ENCODE peak calls at places on chromosomes 1 and 21, in four cellular contexts. One of them, this sample, is unnamed.

GRCh38 chr1:8821084-8821483 is 3.6 kb upstream of the RERE start:
- DNase-seq in H1: no peak
- DNase-seq in mesenchymal stem cell: no peak
- DNase-seq in trophoblast cell: no peak
- DNase-seq in this sample: no peak

GRCh38 chr1:246427611-246428010 is 79.5 kb downstream of the SMYD3 start:
- DNase-seq in H1: no peak
- DNase-seq in mesenchymal stem cell: no peak
- DNase-seq in trophoblast cell: peak
- DNase-seq in this sample: no peak

GRCh38 chr1:165383067-165383466 is 26.6 kb upstream of the LMX1A start:
- DNase-seq in mesenchymal stem cell: no peak
- DNase-seq in H1: no peak
- DNase-seq in trophoblast cell: no peak
- DNase-seq in this sample: no peak

GRCh38 chr1:38179423-38179822 is 132.8 kb upstream of the POU3F1 start:
- DNase-seq in mesenchymal stem cell: no peak
- DNase-seq in H1: no peak
- DNase-seq in trophoblast cell: no peak
- DNase-seq in this sample: no peak

GRCh38 chr1:226942392-226942791 is 2.3 kb downstream of the COQ8A start:
- DNase-seq in mesenchymal stem cell: no peak
- DNase-seq in H1: no peak
- DNase-seq in trophoblast cell: no peak
- DNase-seq in this sample: no peak

GRCh38 chr1:226973371-226973897 is 33.3 kb downstream of the COQ8A start:
- DNase-seq in mesenchymal stem cell: no peak
- DNase-seq in H1: no peak
- DNase-seq in trophoblast cell: no peak
- DNase-seq in this sample: no peak

GRCh38 chr1:168506204-168506819 is 37.5 kb downstream of the XCL2 start:
- DNase-seq in mesenchymal stem cell: no peak
- DNase-seq in H1: no peak
- DNase-seq in trophoblast cell: no peak
- DNase-seq in this sample: no peak

GRCh38 chr21:43270800-43271261 is 102.0 kb downstream of the CRYAA start:
- DNase-seq in trophoblast cell: no peak
- DNase-seq in H1: no peak
- DNase-seq in mesenchymal stem cell: no peak
- DNase-seq in this sample: no peak

GRCh38 chr21:38440746-38441145 is 57.5 kb downstream of the ERG start:
- DNase-seq in trophoblast cell: peak
- DNase-seq in mesenchymal stem cell: peak
- DNase-seq in H1: no peak
- DNase-seq in this sample: peak

GRCh38 chr1:227357229-227358078 is 39.2 kb upstream of the CDC42BPA start:
- DNase-seq in H1: peak
- DNase-seq in mesenchymal stem cell: peak
- DNase-seq in trophoblast cell: peak
- DNase-seq in this sample: no peak

GRCh38 chr1:57623791-57624538 is 200.1 kb upstream of the DAB1 start:
- DNase-seq in trophoblast cell: no peak
- DNase-seq in H1: no peak
- DNase-seq in mesenchymal stem cell: peak
- DNase-seq in this sample: no peak

GRCh38 chr1:179728266-179728665 is 14.8 kb upstream of the FAM163A start:
- DNase-seq in trophoblast cell: no peak
- DNase-seq in mesenchymal stem cell: no peak
- DNase-seq in H1: no peak
- DNase-seq in this sample: no peak

GRCh38 chr1:198601936-198602889 is 36.6 kb upstream of the PTPRC start:
- DNase-seq in trophoblast cell: no peak
- DNase-seq in mesenchymal stem cell: no peak
- DNase-seq in H1: no peak
- DNase-seq in this sample: no peak

GRCh38 chr1:245614986-245615385 is 460.2 kb downstream of the KIF26B start:
- DNase-seq in mesenchymal stem cell: no peak
- DNase-seq in trophoblast cell: no peak
- DNase-seq in H1: no peak
- DNase-seq in this sample: no peak

GRCh38 chr21:43209575-43210453 is 41.0 kb downstream of the CRYAA start:
- DNase-seq in H1: no peak
- DNase-seq in mesenchymal stem cell: peak
- DNase-seq in trophoblast cell: no peak
- DNase-seq in this sample: no peak

GRCh38 chr1:203072002-203072607 is 13.7 kb downstream of the MYOG start:
- DNase-seq in trophoblast cell: no peak
- DNase-seq in mesenchymal stem cell: no peak
- DNase-seq in H1: no peak
- DNase-seq in this sample: no peak

GRCh38 chr21:34609244-34609950 is 5.5 kb downstream of the RCAN1 start:
- DNase-seq in trophoblast cell: no peak
- DNase-seq in mesenchymal stem cell: no peak
- DNase-seq in H1: no peak
- DNase-seq in this sample: no peak

GRCh38 chr1:30449003-30449402 is 274.4 kb downstream of the MATN1 start:
- DNase-seq in mesenchymal stem cell: no peak
- DNase-seq in H1: no peak
- DNase-seq in trophoblast cell: no peak
- DNase-seq in this sample: no peak

GRCh38 chr1:63317814-63318156 is 4.6 kb upstream of the FOXD3 start:
- DNase-seq in trophoblast cell: no peak
- DNase-seq in H1: no peak
- DNase-seq in mesenchymal stem cell: no peak
- DNase-seq in this sample: no peak

GRCh38 chr1:64133036-64133435 is 70.4 kb upstream of the UBE2U start:
- DNase-seq in trophoblast cell: peak
- DNase-seq in H1: no peak
- DNase-seq in mesenchymal stem cell: peak
- DNase-seq in this sample: no peak

GRCh38 chr1:91529856-91530255 is 29.2 kb downstream of the CDC7 start:
- DNase-seq in H1: no peak
- DNase-seq in mesenchymal stem cell: peak
- DNase-seq in trophoblast cell: no peak
- DNase-seq in this sample: no peak

GRCh38 chr1:32848354-32849063 is 22.2 kb downstream of the FNDC5 start:
- DNase-seq in trophoblast cell: no peak
- DNase-seq in mesenchymal stem cell: no peak
- DNase-seq in H1: no peak
- DNase-seq in this sample: no peak

GRCh38 chr1:117861694-117862093 is 67.7 kb downstream of the GDAP2 start:
- DNase-seq in H1: no peak
- DNase-seq in trophoblast cell: no peak
- DNase-seq in mesenchymal stem cell: no peak
- DNase-seq in this sample: no peak

GRCh38 chr1:180522204-180522497 is 19.8 kb upstream of the ACBD6 start:
- DNase-seq in trophoblast cell: peak
- DNase-seq in mesenchymal stem cell: no peak
- DNase-seq in H1: peak
- DNase-seq in this sample: no peak

GRCh38 chr1:31381394-31382287 is 8.8 kb upstream of the FABP3 start:
- DNase-seq in H1: no peak
- DNase-seq in mesenchymal stem cell: no peak
- DNase-seq in trophoblast cell: peak
- DNase-seq in this sample: no peak

GRCh38 chr1:11653101-11653601 is 1.1 kb downstream of the FBXO2 start:
- DNase-seq in mesenchymal stem cell: no peak
- DNase-seq in trophoblast cell: no peak
- DNase-seq in H1: no peak
- DNase-seq in this sample: no peak

GRCh38 chr1:174812656-174813055 is 187.1 kb upstream of the CACYBP start:
- DNase-seq in trophoblast cell: no peak
- DNase-seq in H1: no peak
- DNase-seq in mesenchymal stem cell: peak
- DNase-seq in this sample: peak

GRCh38 chr1:6128276-6129081 is 51.6 kb downstream of the CHD5 start:
- DNase-seq in H1: no peak
- DNase-seq in mesenchymal stem cell: no peak
- DNase-seq in trophoblast cell: no peak
- DNase-seq in this sample: no peak

GRCh38 chr1:244995602-244996400 is 131.5 kb upstream of the HNRNPU start:
- DNase-seq in H1: no peak
- DNase-seq in trophoblast cell: no peak
- DNase-seq in mesenchymal stem cell: no peak
- DNase-seq in this sample: no peak

DNA sequence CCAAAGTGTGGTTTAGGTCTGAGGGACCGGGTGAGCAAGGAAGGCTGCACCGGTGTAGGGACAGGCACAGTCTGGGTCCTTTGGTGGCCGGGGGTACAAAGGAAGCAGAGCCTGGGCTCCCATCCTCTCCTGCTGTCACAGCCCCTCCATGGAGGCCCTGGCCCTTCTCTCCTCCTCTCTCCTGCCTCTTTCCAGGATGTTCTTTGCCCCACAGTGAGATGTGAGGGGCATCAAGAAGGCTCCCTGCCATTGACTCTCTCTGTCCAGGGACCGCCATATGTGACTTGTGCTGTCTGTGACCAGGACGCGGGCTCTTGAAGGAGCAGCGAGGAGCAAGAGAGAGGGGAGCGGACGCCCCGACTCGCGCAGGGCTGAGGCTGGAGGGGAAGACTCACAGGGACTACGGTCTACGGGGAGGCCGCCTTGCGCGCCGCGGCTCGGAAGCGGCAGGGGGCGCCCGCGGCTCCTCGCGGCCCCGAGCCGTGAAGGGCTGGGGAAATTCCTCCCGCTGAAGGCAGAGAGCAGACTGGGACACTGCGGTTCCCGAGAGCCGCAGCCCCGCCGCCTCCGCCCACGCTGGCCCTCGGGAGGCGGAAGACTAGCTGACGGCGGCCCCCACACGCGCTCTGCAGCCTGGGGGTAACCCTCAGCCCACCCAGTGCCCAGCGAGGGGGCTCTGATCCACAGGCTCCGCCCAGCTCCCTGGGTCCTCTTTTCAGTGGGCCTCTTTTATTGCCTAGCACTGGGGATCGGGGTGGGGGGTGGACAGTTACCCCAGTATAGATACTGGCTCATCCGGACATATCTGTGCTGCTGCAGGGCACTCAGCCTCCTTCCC is 40.8 kb downstream of the MAB21L3 start:
- DNase-seq in H1: peak
- DNase-seq in mesenchymal stem cell: peak
- DNase-seq in trophoblast cell: peak
- DNase-seq in this sample: peak
- H3K4me3 ChIP-seq in H1: peak
- H3K4me3 ChIP-seq in mesenchymal stem cell: peak
- H3K4me3 ChIP-seq in trophoblast cell: peak
- H3K4me3 ChIP-seq in this sample: peak

GRCh38 chr1:42965339-42965738 is 6.7 kb upstream of the SLC2A1 start:
- DNase-seq in mesenchymal stem cell: no peak
- DNase-seq in trophoblast cell: no peak
- DNase-seq in H1: no peak
- DNase-seq in this sample: no peak

GRCh38 chr1:42964032-42964812 is 5.6 kb upstream of the SLC2A1 start:
- DNase-seq in trophoblast cell: no peak
- DNase-seq in H1: no peak
- DNase-seq in mesenchymal stem cell: no peak
- DNase-seq in this sample: no peak

GRCh38 chr1:42961560-42962091 is 3.0 kb upstream of the SLC2A1 start:
- DNase-seq in H1: no peak
- DNase-seq in mesenchymal stem cell: peak
- DNase-seq in trophoblast cell: no peak
- DNase-seq in this sample: no peak

GRCh38 chr1:42962641-42963377 is 4.1 kb upstream of the SLC2A1 start:
- DNase-seq in mesenchymal stem cell: peak
- DNase-seq in H1: peak
- DNase-seq in trophoblast cell: peak
- DNase-seq in this sample: no peak

DNA sequence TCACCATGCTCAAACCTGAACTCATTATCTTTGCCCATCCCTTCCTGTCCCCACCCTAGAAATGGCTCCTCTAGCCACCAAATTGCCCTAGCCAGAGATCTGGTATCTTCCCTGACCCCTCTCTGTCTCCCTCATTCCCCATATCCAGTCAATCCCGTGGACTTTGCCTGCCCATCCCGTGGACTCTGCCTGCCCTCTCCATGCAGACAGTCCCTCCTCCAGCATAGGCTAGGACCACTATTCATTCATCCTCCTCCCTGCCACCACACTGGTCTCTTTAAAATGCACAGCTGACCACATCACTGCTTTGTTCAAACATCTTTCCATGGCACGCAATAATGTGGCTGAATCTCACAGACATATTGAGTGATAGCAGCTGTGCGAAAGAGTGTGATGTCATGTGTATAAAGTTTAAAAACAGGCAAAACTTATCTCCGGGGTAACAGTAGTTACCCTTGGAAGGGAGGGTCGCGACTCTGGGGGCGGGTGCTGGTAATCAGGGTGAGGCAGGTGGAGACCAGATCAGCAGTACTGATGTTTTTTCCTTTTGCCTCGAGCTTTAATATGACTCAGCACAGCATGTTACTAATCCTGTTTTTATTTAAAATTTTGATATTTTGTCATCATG is 4.8 kb upstream of the SLC2A1 start:
- DNase-seq in mesenchymal stem cell: peak
- DNase-seq in H1: no peak
- DNase-seq in trophoblast cell: peak
- DNase-seq in this sample: no peak
- H2BK12ac ChIP-seq in mesenchymal stem cell: no peak
- H2BK12ac ChIP-seq in H1: peak
- H2BK12ac ChIP-seq in trophoblast cell: peak
- H2BK12ac ChIP-seq in this sample: no peak

GRCh38 chr1:95115708-95116137 is 1.4 kb upstream of the TLCD4 start:
- DNase-seq in mesenchymal stem cell: no peak
- DNase-seq in trophoblast cell: peak
- DNase-seq in H1: no peak
- DNase-seq in this sample: no peak

GRCh38 chr1:95113684-95114083 is 3.5 kb upstream of the TLCD4 start:
- DNase-seq in mesenchymal stem cell: no peak
- DNase-seq in H1: no peak
- DNase-seq in trophoblast cell: no peak
- DNase-seq in this sample: no peak

GRCh38 chr1:95118019-95118499 is 904 bp downstream of the TLCD4 start:
- DNase-seq in trophoblast cell: no peak
- DNase-seq in mesenchymal stem cell: peak
- DNase-seq in H1: no peak
- DNase-seq in this sample: no peak

GRCh38 chr1:95117207-95118018 is at the start of gene TLCD4:
- DNase-seq in H1: peak
- DNase-seq in trophoblast cell: peak
- DNase-seq in mesenchymal stem cell: peak
- DNase-seq in this sample: peak

GRCh38 chr1:95116666-95117206 is 419 bp upstream of the TLCD4 start:
- DNase-seq in mesenchymal stem cell: peak
- DNase-seq in trophoblast cell: peak
- DNase-seq in H1: no peak
- DNase-seq in this sample: peak
- H3K4me3 ChIP-seq in mesenchymal stem cell: peak
- H3K4me3 ChIP-seq in trophoblast cell: peak
- H3K4me3 ChIP-seq in H1: peak
- H3K4me3 ChIP-seq in this sample: peak

DNA sequence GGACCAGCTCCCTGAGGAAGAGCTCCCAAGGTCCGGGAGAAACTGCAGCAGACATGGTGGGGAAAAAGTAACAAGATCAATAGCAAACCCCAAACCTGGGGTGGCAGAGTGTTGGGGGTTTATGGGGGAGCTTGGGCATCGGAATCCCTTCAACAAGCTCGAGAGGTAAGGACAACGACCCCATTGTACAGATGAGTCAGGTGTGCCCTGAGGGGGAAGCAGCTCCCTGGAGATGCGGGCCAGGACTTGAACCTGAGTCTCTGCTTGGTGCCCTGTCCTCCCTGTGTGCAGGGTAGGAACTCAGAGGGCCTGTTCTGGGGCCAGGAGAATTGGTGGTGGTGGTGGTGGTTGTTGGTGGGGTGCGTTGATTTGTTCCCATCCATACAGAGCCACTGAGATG is 125.4 kb downstream of the PTPRU start:
- DNase-seq in H1: no peak
- DNase-seq in trophoblast cell: peak
- DNase-seq in mesenchymal stem cell: no peak
- DNase-seq in this sample: no peak
- H2BK12ac ChIP-seq in H1: peak
- H2BK12ac ChIP-seq in trophoblast cell: no peak
- H2BK12ac ChIP-seq in mesenchymal stem cell: no peak
- H2BK12ac ChIP-seq in this sample: no peak

This sample was measured in neuronal stem cell.